ENCODE peak calls at places on chromosomes 12 and 14, in nine cellular contexts. H is sigmoid colon, P is Panc1, O is HL-60, I is GM23338, E is endothelial cell of umbilical vein, Y is transverse colon, L is SK-N-SH, R is suprapubic skin. S is an unnamed sample.
A peak's percentile ranks its signal among the peaks of the same experiment; 100 is the strongest.

GRCh38 chr12:68932701-68933563 is at the start of gene CPM:
- DNase-seq in Y (peak; percentile 85), P (no peak), L (peak; percentile 83), H (peak; percentile 66), E (peak; percentile 8), I (peak; percentile 72), O (peak; percentile 57), R (peak; percentile 75), S (no peak)

GRCh38 chr14:70567791-70568190 is 32.7 kb downstream of the MED6 start:
- DNase-seq in R (no peak), O (peak; percentile 5), L (peak; percentile 17), H (no peak), P (peak; percentile 2), I (peak; percentile 92), E (peak; percentile 51), Y (no peak), S (no peak)

GRCh38 chr12:13173012-13173441 is 23.5 kb upstream of the EMP1 start:
- DNase-seq in H (peak; percentile 76), O (no peak), Y (no peak), E (no peak), L (no peak), P (no peak), R (no peak), I (no peak), S (no peak)

GRCh38 chr14:75705014-75705413 is 44.0 kb downstream of the TTLL5 start:
- DNase-seq in L (no peak), Y (no peak), H (no peak), P (no peak), I (no peak), R (no peak), E (no peak), O (no peak), S (no peak)

GRCh38 chr14:49417790-49418189 is 168.4 kb downstream of the RPS29 start:
- DNase-seq in Y (no peak), O (no peak), L (no peak), I (peak; percentile 37), H (no peak), E (no peak), P (no peak), R (no peak), S (no peak)

GRCh38 chr12:121277367-121277744 is 19.2 kb downstream of the CAMKK2 start:
- DNase-seq in L (no peak), O (no peak), P (no peak), E (no peak), Y (no peak), I (no peak), R (no peak), H (no peak), S (no peak)

GRCh38 chr12:62466018-62466595 is 519 bp upstream of the MON2 start:
- DNase-seq in O (peak; percentile 68), H (peak; percentile 72), R (no peak), P (no peak), Y (peak; percentile 42), L (peak; percentile 70), I (peak; percentile 78), E (no peak), S (peak; percentile 39)

GRCh38 chr12:32501835-32502333 is 102.5 kb downstream of the FGD4 start:
- DNase-seq in O (no peak), E (peak; percentile 59), H (no peak), P (no peak), R (peak; percentile 77), I (peak; percentile 96), Y (no peak), L (peak; percentile 82), S (peak; percentile 82)

GRCh38 chr12:98763656-98764055 is 118.6 kb downstream of the APAF1 start:
- DNase-seq in I (no peak), E (no peak), H (no peak), Y (no peak), L (no peak), R (no peak), P (no peak), O (no peak), S (no peak)

GRCh38 chr12:119206348-119207075 is 27.8 kb downstream of the HSPB8 start:
- DNase-seq in L (no peak), H (peak; percentile 78), Y (no peak), O (no peak), P (no peak), E (no peak), I (peak; percentile 43), R (no peak), S (no peak)

GRCh38 chr12:2098852-2099251 is 46.1 kb downstream of the CACNA1C start:
- DNase-seq in H (no peak), L (no peak), P (no peak), Y (no peak), R (no peak), E (no peak), I (no peak), O (no peak), S (no peak)

GRCh38 chr12:132436791-132437251 is 53.1 kb upstream of the FBRSL1 start:
- DNase-seq in I (no peak), E (no peak), O (no peak), L (no peak), H (no peak), Y (no peak), P (no peak), R (no peak), S (no peak)

GRCh38 chr14:94174622-94175402 is 690 bp downstream of the PPP4R4 start:
- DNase-seq in L (peak; percentile 35), I (peak; percentile 64), R (peak; percentile 68), E (no peak), Y (no peak), H (peak; percentile 66), P (no peak), O (no peak), S (no peak)

GRCh38 chr12:105581420-105581819 is 250.9 kb downstream of the C12orf75 start:
- DNase-seq in H (no peak), Y (no peak), L (no peak), E (no peak), I (no peak), O (no peak), R (no peak), P (no peak), S (no peak)

GRCh38 chr12:77049767-77050353 is 15.5 kb downstream of the E2F7 start:
- DNase-seq in O (peak; percentile 37), Y (no peak), L (peak; percentile 49), R (no peak), I (peak; percentile 68), E (peak; percentile 78), H (no peak), P (no peak), S (peak; percentile 52)

GRCh38 chr12:49961111-49961922 is at the start of gene AQP5:
- DNase-seq in P (no peak), E (no peak), I (peak; percentile 64), L (peak; percentile 81), R (no peak), H (no peak), Y (no peak), O (no peak), S (no peak)
- H3K4me3 ChIP-seq in P (no peak within 1 kb of the TSS), E (no peak within 1 kb of the TSS), I (peak within 1 kb of the TSS; percentile 64), L (no peak within 1 kb of the TSS), R (peak within 1 kb of the TSS; percentile 48), H (peak within 1 kb of the TSS; percentile 18), Y (peak within 1 kb of the TSS; percentile 3), O (no peak within 1 kb of the TSS), S (no peak within 1 kb of the TSS)

GRCh38 chr12:71662861-71663560 is 637 bp downstream of the ZFC3H1 start:
- DNase-seq in L (peak; percentile 56), R (peak; percentile 82), E (peak; percentile 67), I (peak; percentile 73), Y (peak; percentile 73), P (no peak), O (peak; percentile 62), H (peak; percentile 81), S (no peak)
- TF ChIP-seq POLR2AphosphoS5 in L (no peak), R (no peak), E (no peak), I (no peak), Y (peak; percentile 65), P (no peak), O (no peak), H (no peak), S (no peak)

GRCh38 chr14:31880935-31881334 is 196.2 kb upstream of the ARHGAP5 start:
- DNase-seq in L (no peak), P (no peak), H (no peak), Y (peak; percentile 13), O (no peak), R (no peak), I (no peak), E (peak; percentile 34), S (no peak)

GRCh38 chr14:31884238-31884637 is 192.9 kb upstream of the ARHGAP5 start:
- DNase-seq in Y (no peak), R (no peak), O (no peak), L (no peak), I (no peak), H (no peak), P (no peak), E (no peak), S (no peak)

GRCh38 chr14:31879661-31880348 is 197.3 kb upstream of the ARHGAP5 start:
- DNase-seq in I (no peak), Y (no peak), P (no peak), H (no peak), O (no peak), E (peak; percentile 37), L (no peak), R (no peak), S (no peak)

GRCh38 chr14:31884776-31885379 is 192.2 kb upstream of the ARHGAP5 start:
- DNase-seq in I (no peak), O (no peak), E (no peak), H (no peak), P (no peak), R (no peak), L (no peak), Y (no peak), S (no peak)

DNA sequence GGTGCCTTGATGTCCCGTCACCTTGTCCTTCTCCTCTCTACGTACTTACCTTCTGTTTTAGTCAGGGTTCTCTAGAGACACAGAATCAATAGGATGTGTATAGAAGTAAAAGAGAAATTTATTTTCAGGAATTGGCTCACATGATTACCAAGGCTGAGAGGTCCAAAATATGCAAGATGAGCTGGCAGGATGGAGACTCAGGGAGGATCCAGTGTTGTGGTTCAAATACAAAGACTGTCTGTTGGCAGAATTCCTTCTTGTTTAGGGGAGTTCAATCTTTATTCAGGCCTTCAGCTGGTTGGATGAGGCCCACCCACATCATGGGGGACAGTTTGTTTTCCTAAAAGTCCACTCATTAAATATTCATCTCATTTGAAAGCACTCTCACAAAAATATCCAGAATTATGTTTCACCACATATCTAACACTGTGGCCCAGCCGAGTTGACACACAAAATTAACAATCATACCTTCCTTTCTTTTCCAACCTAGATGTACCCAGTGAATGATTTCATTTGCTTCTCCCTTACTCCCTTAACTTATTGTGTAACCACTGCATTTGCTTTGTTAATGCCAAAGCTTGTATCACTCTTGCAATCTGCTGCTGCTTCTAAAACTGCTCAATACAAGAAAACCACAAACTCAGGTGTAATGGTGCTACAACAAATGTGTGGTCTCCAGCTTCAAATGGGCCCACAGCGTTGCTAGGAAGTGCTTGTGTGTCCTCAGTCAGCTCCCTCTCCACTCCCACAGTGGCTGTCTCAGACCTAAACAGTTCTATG is 195.4 kb upstream of the ARHGAP5 start:
- DNase-seq in O (no peak), L (no peak), I (no peak), H (no peak), P (no peak), Y (no peak), R (no peak), E (no peak), S (no peak)
- H3K27ac ChIP-seq in O (no peak overlapping the region), L (peak overlapping the region; percentile 65), I (no peak overlapping the region), H (no peak overlapping the region), P (no peak overlapping the region), Y (no peak overlapping the region), R (no peak overlapping the region), E (no peak overlapping the region), S (no peak overlapping the region)

DNA sequence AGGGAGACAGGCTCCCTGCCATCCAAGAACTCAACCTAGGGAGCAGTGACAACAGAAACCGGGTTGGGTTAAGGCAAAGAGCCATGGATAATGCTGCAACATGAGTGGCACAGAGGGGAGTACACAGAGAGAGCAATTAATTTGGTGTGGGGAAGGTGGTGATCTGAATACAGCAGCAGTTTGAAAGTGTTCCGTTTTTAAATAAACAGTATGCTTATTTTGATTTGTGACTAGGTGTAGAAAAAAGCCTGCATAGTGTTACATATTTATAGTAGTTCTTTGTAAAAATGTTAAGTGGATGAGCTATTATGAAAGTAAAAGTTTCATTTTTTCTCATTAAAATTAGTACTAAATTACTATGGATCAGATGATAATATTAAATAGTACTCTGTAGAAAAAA is 8.7 kb downstream of the AKAP5 start:
- DNase-seq in I (no peak), P (no peak), Y (no peak), L (no peak), H (no peak), E (no peak), R (no peak), O (no peak), S (no peak)
- H3K4me3 ChIP-seq in I (no peak overlapping the region), P (no peak overlapping the region), Y (no peak overlapping the region), L (no peak overlapping the region), H (no peak overlapping the region), E (no peak overlapping the region), R (no peak overlapping the region), O (no peak overlapping the region), S (no peak overlapping the region)

S was measured in SK-N-MC.